ENCODE peak calls at places on chromosomes 11 and 22, in six cellular contexts. E is effector memory CD8-positive, alpha-beta T cell; C is nephron progenitor cell; A is NT2/D1; H is activated T-cell treated with anti-CD3 and anti-CD28 coated beads for 1 hour; P is brain microvascular endothelial cell. Q is an unnamed sample.
A peak's percentile ranks its signal among the peaks of the same experiment; 100 is the strongest.

GRCh38 chr11:104146421-104146820 is 17.5 kb downstream of the PDGFD start:
- DNase-seq in E (no peak), C (no peak), A (no peak), H (no peak), P (no peak), Q (no peak)

GRCh38 chr11:57364851-57365660 is 15.9 kb downstream of the PRG3 start:
- DNase-seq in E (no peak), C (no peak), A (no peak), H (no peak), P (no peak), Q (no peak)

GRCh38 chr11:107624983-107625779 is 34.2 kb downstream of the ELMOD1 start:
- DNase-seq in E (no peak), C (no peak), A (peak; percentile 5), H (no peak), P (no peak), Q (no peak)

GRCh38 chr11:44823006-44823405 is 96.2 kb downstream of the TSPAN18 start:
- DNase-seq in E (no peak), C (peak; percentile 20), A (no peak), H (no peak), P (no peak), Q (no peak)

GRCh38 chr11:44614281-44614680 is 48.8 kb downstream of the CD82 start:
- DNase-seq in E (no peak), C (no peak), A (no peak), H (no peak), P (no peak), Q (no peak)

GRCh38 chr11:68382358-68382998 is 70.1 kb downstream of the LRP5 start:
- DNase-seq in E (no peak), C (no peak), A (no peak), H (no peak), P (no peak), Q (no peak)

GRCh38 chr11:73480677-73481076 is 104.5 kb downstream of the RELT start:
- DNase-seq in E (no peak), C (no peak), A (no peak), H (no peak), P (no peak), Q (no peak)

GRCh38 chr11:26088391-26088790 is 243.5 kb upstream of the ANO3 start:
- DNase-seq in E (no peak), C (no peak), A (no peak), H (no peak), P (no peak), Q (no peak)

GRCh38 chr11:45180158-45180887 is 33.9 kb downstream of the PRDM11 start:
- DNase-seq in E (no peak), C (peak; percentile 83), A (no peak), H (no peak), P (no peak), Q (no peak)

GRCh38 chr22:36086629-36087254 is 58.1 kb upstream of the RBFOX2 start:
- DNase-seq in E (no peak), C (no peak), A (no peak), H (no peak), P (no peak), Q (no peak)

GRCh38 chr22:30821381-30821780 is 126.7 kb downstream of the OSBP2 start:
- DNase-seq in E (no peak), C (no peak), A (no peak), H (no peak), P (no peak), Q (no peak)

GRCh38 chr11:130710022-130710421 is 206.3 kb downstream of the SNX19 start:
- DNase-seq in E (no peak), C (no peak), A (no peak), H (no peak), P (no peak), Q (no peak)

GRCh38 chr22:47090591-47091240 is 328.3 kb downstream of the TBC1D22A start:
- DNase-seq in E (peak; percentile 13), C (peak; percentile 42), A (no peak), H (peak; percentile 4), P (peak; percentile 34), Q (no peak)

GRCh38 chr11:45501277-45501979 is 164.0 kb downstream of the CHST1 start:
- DNase-seq in E (no peak), C (peak; percentile 20), A (no peak), H (no peak), P (no peak), Q (no peak)

GRCh38 chr11:94515398-94515797 is 3.1 kb downstream of the C11orf97 start:
- DNase-seq in E (no peak), C (no peak), A (no peak), H (no peak), P (no peak), Q (no peak)

GRCh38 chr22:26535499-26535898 is 23.2 kb upstream of the TFIP11 start:
- DNase-seq in E (no peak), C (no peak), A (no peak), H (no peak), P (no peak), Q (no peak)

GRCh38 chr22:46376096-46376495 is 40.6 kb downstream of the TRMU start:
- DNase-seq in E (no peak), C (no peak), A (no peak), H (no peak), P (no peak), Q (no peak)

GRCh38 chr11:57618438-57618837 is 21.0 kb downstream of the SERPING1 start:
- DNase-seq in E (no peak), C (no peak), A (no peak), H (no peak), P (no peak), Q (no peak)

GRCh38 chr11:36228689-36229088 is 60.5 kb downstream of the COMMD9 start:
- DNase-seq in E (no peak), C (no peak), A (no peak), H (no peak), P (no peak), Q (no peak)

GRCh38 chr11:37748641-37749040 is 1150.6 kb upstream of the RAG2 start:
- DNase-seq in E (no peak), C (no peak), A (no peak), H (no peak), P (peak; percentile 59), Q (no peak)

GRCh38 chr22:36330655-36331305 is 57.0 kb downstream of the MYH9 start:
- DNase-seq in E (no peak), C (no peak), A (no peak), H (no peak), P (peak; percentile 67), Q (no peak)

GRCh38 chr11:76605338-76606074 is 65.0 kb downstream of the LRRC32 start:
- DNase-seq in E (no peak), C (no peak), A (no peak), H (no peak), P (no peak), Q (no peak)

GRCh38 chr11:87739766-87740165 is 435.5 kb downstream of the RAB38 start:
- DNase-seq in E (no peak), C (no peak), A (no peak), H (no peak), P (no peak), Q (no peak)

GRCh38 chr11:76850815-76851214 is 9.9 kb upstream of the ACER3 start:
- DNase-seq in E (no peak), C (no peak), A (no peak), H (no peak), P (no peak), Q (no peak)

Q was measured in GM12891.